ENCODE peak calls at places on chromosomes 6 and 20, in ten cellular contexts. One of them, this sample, is unnamed.
A peak's percentile ranks its signal among the peaks of the same experiment; 100 is the strongest.

GRCh38 chr20:36173451-36173933 is 19.0 kb downstream of the EPB41L1 start:
- DNase-seq in GM13977: no peak
- DNase-seq in HFFc6: peak; percentile 52
- DNase-seq in AG09309: no peak
- DNase-seq in CD4-positive, alpha-beta T cell: no peak
- DNase-seq in right atrium auricular region: no peak
- DNase-seq in RWPE1: no peak
- DNase-seq in lower lobe of right lung: no peak
- DNase-seq in transverse colon: no peak
- DNase-seq in endothelial cell: peak; percentile 41
- DNase-seq in this sample: peak; percentile 78

GRCh38 chr6:781350-781961 is 88.5 kb upstream of the EXOC2 start:
- DNase-seq in HFFc6: no peak
- DNase-seq in lower lobe of right lung: no peak
- DNase-seq in CD4-positive, alpha-beta T cell: no peak
- DNase-seq in GM13977: no peak
- DNase-seq in RWPE1: no peak
- DNase-seq in transverse colon: no peak
- DNase-seq in AG09309: no peak
- DNase-seq in endothelial cell: no peak
- DNase-seq in right atrium auricular region: no peak
- DNase-seq in this sample: no peak

GRCh38 chr6:113526995-113527394 is 330.1 kb upstream of the MARCKS start:
- DNase-seq in lower lobe of right lung: no peak
- DNase-seq in right atrium auricular region: no peak
- DNase-seq in AG09309: no peak
- DNase-seq in endothelial cell: no peak
- DNase-seq in RWPE1: no peak
- DNase-seq in GM13977: no peak
- DNase-seq in transverse colon: no peak
- DNase-seq in HFFc6: no peak
- DNase-seq in CD4-positive, alpha-beta T cell: no peak
- DNase-seq in this sample: no peak

GRCh38 chr6:3887150-3887700 is 38.1 kb downstream of the FAM50B start:
- DNase-seq in CD4-positive, alpha-beta T cell: no peak
- DNase-seq in transverse colon: no peak
- DNase-seq in GM13977: peak; percentile 15
- DNase-seq in RWPE1: no peak
- DNase-seq in lower lobe of right lung: no peak
- DNase-seq in right atrium auricular region: no peak
- DNase-seq in HFFc6: peak; percentile 49
- DNase-seq in AG09309: peak; percentile 24
- DNase-seq in endothelial cell: no peak
- DNase-seq in this sample: no peak

GRCh38 chr6:165845488-165845887 is 182.4 kb upstream of the PDE10A start:
- DNase-seq in endothelial cell: no peak
- DNase-seq in GM13977: no peak
- DNase-seq in lower lobe of right lung: no peak
- DNase-seq in right atrium auricular region: no peak
- DNase-seq in AG09309: no peak
- DNase-seq in HFFc6: no peak
- DNase-seq in transverse colon: no peak
- DNase-seq in RWPE1: no peak
- DNase-seq in CD4-positive, alpha-beta T cell: no peak
- DNase-seq in this sample: no peak

GRCh38 chr6:123589973-123590372 is 46.8 kb downstream of the TRDN start:
- DNase-seq in GM13977: no peak
- DNase-seq in lower lobe of right lung: no peak
- DNase-seq in right atrium auricular region: no peak
- DNase-seq in RWPE1: no peak
- DNase-seq in CD4-positive, alpha-beta T cell: no peak
- DNase-seq in endothelial cell: no peak
- DNase-seq in AG09309: no peak
- DNase-seq in transverse colon: no peak
- DNase-seq in HFFc6: no peak
- DNase-seq in this sample: no peak

GRCh38 chr6:12280458-12280857 is 9.7 kb upstream of the EDN1 start:
- DNase-seq in RWPE1: no peak
- DNase-seq in endothelial cell: no peak
- DNase-seq in GM13977: no peak
- DNase-seq in right atrium auricular region: no peak
- DNase-seq in AG09309: no peak
- DNase-seq in transverse colon: no peak
- DNase-seq in CD4-positive, alpha-beta T cell: no peak
- DNase-seq in lower lobe of right lung: no peak
- DNase-seq in HFFc6: peak; percentile 87
- DNase-seq in this sample: no peak

GRCh38 chr20:17758512-17758911 is 58.7 kb downstream of the BANF2 start:
- DNase-seq in AG09309: no peak
- DNase-seq in right atrium auricular region: no peak
- DNase-seq in RWPE1: no peak
- DNase-seq in HFFc6: no peak
- DNase-seq in lower lobe of right lung: no peak
- DNase-seq in endothelial cell: no peak
- DNase-seq in CD4-positive, alpha-beta T cell: no peak
- DNase-seq in transverse colon: no peak
- DNase-seq in GM13977: no peak
- DNase-seq in this sample: no peak

GRCh38 chr20:46674253-46675083 is 14.8 kb downstream of the TP53RK start:
- DNase-seq in HFFc6: no peak
- DNase-seq in right atrium auricular region: no peak
- DNase-seq in endothelial cell: no peak
- DNase-seq in AG09309: no peak
- DNase-seq in CD4-positive, alpha-beta T cell: no peak
- DNase-seq in transverse colon: no peak
- DNase-seq in GM13977: no peak
- DNase-seq in lower lobe of right lung: no peak
- DNase-seq in RWPE1: no peak
- DNase-seq in this sample: no peak

DNA sequence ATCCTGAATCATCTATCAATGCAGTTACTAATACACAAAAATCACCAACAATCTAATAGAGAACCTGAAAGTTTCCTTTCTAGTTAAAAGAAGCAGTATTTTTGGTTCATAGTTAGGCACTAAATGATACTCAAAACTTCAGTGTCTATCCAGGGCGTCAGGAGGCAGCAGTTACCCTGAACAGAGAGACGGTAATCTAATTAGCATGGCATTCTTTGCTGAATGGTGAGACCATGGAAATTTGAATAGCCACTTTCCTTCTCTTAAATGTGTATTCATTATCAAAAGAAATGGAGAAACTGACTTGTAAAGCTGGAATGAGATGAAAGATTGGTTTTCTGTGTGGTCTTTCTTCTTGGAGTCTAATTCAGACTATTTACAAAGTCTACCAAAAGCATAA is 146.6 kb upstream of the BMP5 start:
- DNase-seq in transverse colon: no peak
- DNase-seq in GM13977: no peak
- DNase-seq in CD4-positive, alpha-beta T cell: no peak
- DNase-seq in endothelial cell: no peak
- DNase-seq in right atrium auricular region: no peak
- DNase-seq in AG09309: no peak
- DNase-seq in lower lobe of right lung: no peak
- DNase-seq in HFFc6: no peak
- DNase-seq in RWPE1: no peak
- DNase-seq in this sample: no peak
- TF ChIP-seq CTCF in transverse colon: no peak
- TF ChIP-seq CTCF in GM13977: no peak
- TF ChIP-seq CTCF in CD4-positive, alpha-beta T cell: no peak
- TF ChIP-seq CTCF in endothelial cell: no peak
- TF ChIP-seq CTCF in right atrium auricular region: no peak
- TF ChIP-seq CTCF in AG09309: peak; percentile 46
- TF ChIP-seq CTCF in lower lobe of right lung: no peak
- TF ChIP-seq CTCF in HFFc6: peak; percentile 23
- TF ChIP-seq CTCF in RWPE1: no peak
- TF ChIP-seq CTCF in this sample: no peak

DNA sequence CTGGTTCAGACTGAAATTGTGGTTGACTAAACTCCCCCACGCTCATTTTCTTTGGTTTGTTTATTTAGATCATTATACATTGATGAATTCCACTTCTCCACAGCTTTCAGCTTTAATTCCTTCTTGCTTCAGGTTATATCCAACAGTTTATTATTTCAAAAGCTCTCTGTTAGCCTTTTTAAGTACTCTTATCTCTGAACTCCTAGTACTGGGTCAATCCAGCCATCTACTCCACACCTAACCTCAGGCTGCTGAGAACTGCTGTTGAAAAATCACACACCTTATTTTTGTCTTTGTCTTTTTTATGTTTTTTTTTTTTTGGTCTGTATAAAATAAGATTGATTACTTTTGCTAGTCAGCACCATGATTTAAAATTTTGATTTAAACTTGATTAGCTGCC is 32.9 kb downstream of the FLRT3 start:
- DNase-seq in right atrium auricular region: no peak
- DNase-seq in transverse colon: no peak
- DNase-seq in GM13977: no peak
- DNase-seq in HFFc6: no peak
- DNase-seq in AG09309: no peak
- DNase-seq in endothelial cell: no peak
- DNase-seq in lower lobe of right lung: no peak
- DNase-seq in RWPE1: no peak
- DNase-seq in CD4-positive, alpha-beta T cell: no peak
- DNase-seq in this sample: no peak
- TF ChIP-seq CTCF in right atrium auricular region: no peak
- TF ChIP-seq CTCF in transverse colon: no peak
- TF ChIP-seq CTCF in GM13977: no peak
- TF ChIP-seq CTCF in HFFc6: no peak
- TF ChIP-seq CTCF in AG09309: no peak
- TF ChIP-seq CTCF in endothelial cell: no peak
- TF ChIP-seq CTCF in lower lobe of right lung: no peak
- TF ChIP-seq CTCF in RWPE1: no peak
- TF ChIP-seq CTCF in CD4-positive, alpha-beta T cell: no peak
- TF ChIP-seq CTCF in this sample: no peak

DNA sequence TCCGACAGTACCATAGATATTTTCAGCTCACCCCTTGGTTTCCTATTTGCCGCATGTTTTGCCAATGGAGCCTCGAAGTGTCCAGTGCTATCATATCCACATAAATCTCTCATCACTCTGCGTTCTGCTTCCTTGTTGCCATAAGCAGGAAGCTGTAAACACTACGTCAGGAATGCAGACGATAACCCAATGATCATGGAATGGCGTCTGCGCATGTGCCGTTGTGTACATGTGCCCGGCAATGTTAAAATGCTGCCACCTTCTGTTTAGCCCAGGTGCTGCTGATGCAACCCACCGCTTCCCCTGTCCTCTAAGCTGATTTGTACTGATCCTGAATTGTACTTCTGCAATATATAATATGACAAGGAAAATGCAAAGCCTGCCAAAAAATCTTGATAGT is 607.5 kb downstream of the HDGFL1 start:
- DNase-seq in HFFc6: peak; percentile 79
- DNase-seq in CD4-positive, alpha-beta T cell: no peak
- DNase-seq in right atrium auricular region: no peak
- DNase-seq in RWPE1: no peak
- DNase-seq in transverse colon: no peak
- DNase-seq in lower lobe of right lung: no peak
- DNase-seq in AG09309: no peak
- DNase-seq in GM13977: no peak
- DNase-seq in endothelial cell: no peak
- DNase-seq in this sample: no peak
- TF ChIP-seq CTCF in HFFc6: peak; percentile 71
- TF ChIP-seq CTCF in CD4-positive, alpha-beta T cell: no peak
- TF ChIP-seq CTCF in right atrium auricular region: peak; percentile 56
- TF ChIP-seq CTCF in RWPE1: no peak
- TF ChIP-seq CTCF in transverse colon: no peak
- TF ChIP-seq CTCF in lower lobe of right lung: no peak
- TF ChIP-seq CTCF in AG09309: no peak
- TF ChIP-seq CTCF in GM13977: no peak
- TF ChIP-seq CTCF in endothelial cell: no peak
- TF ChIP-seq CTCF in this sample: no peak

DNA sequence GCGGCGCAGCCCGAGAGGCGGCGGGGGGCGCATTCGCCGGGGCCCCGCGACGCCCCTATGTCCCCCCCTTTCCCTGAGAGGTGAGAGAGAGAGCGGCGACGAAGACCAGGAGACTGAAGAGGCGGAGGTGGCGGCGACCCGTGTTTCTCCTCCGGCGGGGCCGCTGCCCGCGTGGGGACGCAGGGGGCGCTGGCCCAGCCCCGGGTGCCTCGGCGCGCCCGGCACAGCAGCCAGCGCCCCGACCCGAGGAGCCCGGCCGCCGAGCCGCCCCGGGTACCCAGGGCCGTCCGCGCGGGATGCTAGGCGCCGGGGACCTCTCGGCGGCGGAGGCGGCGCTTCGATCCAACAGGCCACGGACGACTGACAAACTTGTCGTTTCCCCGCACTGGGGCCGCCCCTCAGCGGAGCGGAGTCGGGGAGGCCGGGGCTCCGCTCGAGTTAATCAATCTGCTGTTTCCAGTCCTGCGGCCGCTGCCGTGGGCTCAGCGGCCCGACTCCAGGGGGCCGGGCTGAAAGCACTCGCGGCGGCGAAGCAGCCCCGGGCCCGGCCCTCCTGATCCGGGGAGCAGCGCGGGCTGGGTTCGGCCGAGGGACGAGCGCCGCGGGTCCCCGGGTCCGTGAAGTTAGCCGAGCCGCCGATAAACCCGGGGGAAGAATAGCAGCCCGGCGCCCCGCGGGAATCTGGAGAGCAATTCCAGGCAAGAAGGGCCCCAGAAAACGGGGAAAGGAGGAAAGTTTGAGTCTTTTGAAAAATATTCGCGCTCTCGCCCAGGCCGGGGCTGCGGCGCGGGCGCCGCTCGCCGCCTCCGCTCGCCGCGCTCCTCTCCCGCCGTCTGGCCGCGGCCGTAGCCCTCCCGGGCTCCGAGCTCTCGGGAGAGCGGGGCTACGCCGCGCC is 595 bp downstream of the MDGA1 start:
- DNase-seq in right atrium auricular region: no peak
- DNase-seq in AG09309: no peak
- DNase-seq in endothelial cell: peak; percentile 34
- DNase-seq in HFFc6: no peak
- DNase-seq in RWPE1: peak; percentile 28
- DNase-seq in lower lobe of right lung: no peak
- DNase-seq in CD4-positive, alpha-beta T cell: peak; percentile 56
- DNase-seq in transverse colon: no peak
- DNase-seq in GM13977: peak; percentile 68
- DNase-seq in this sample: no peak
- TF ChIP-seq CTCF in right atrium auricular region: no peak
- TF ChIP-seq CTCF in AG09309: peak; percentile 11
- TF ChIP-seq CTCF in endothelial cell: peak; percentile 34
- TF ChIP-seq CTCF in HFFc6: peak; percentile 64
- TF ChIP-seq CTCF in RWPE1: peak; percentile 32
- TF ChIP-seq CTCF in lower lobe of right lung: peak; percentile 6
- TF ChIP-seq CTCF in CD4-positive, alpha-beta T cell: no peak
- TF ChIP-seq CTCF in transverse colon: peak; percentile 9
- TF ChIP-seq CTCF in GM13977: peak; percentile 29
- TF ChIP-seq CTCF in this sample: peak; percentile 32